ENCODE peak calls at places on chromosome 22, in eight cellular contexts. J, X, Z, S, P, U, W and L are unnamed samples.

GRCh38 chr22:34800265-34800664 is 265.7 kb upstream of the ISX start:
- DNase-seq in J (peak), X (no peak), Z (no peak), S (no peak), P (peak), U (no peak), W (no peak), L (no peak)

GRCh38 chr22:17501679-17502285 is 61.5 kb upstream of the SLC25A18 start:
- DNase-seq in J (peak), X (peak), Z (peak), S (peak), P (no peak), U (no peak), W (peak), L (peak)

GRCh38 chr22:39646614-39647210 is 76.2 kb downstream of the CACNA1I start:
- DNase-seq in J (no peak), X (no peak), Z (no peak), S (no peak), P (no peak), U (no peak), W (no peak), L (no peak)

GRCh38 chr22:44522526-44523170 is 24.6 kb upstream of the RTL6 start:
- DNase-seq in J (no peak), X (no peak), Z (no peak), S (no peak), P (no peak), U (no peak), W (no peak), L (no peak)

GRCh38 chr22:41780714-41781507 is 19.6 kb upstream of the CCDC134 start:
- DNase-seq in J (peak), X (peak), Z (peak), S (no peak), P (peak), U (no peak), W (peak), L (peak)

GRCh38 chr22:41367680-41368542 is 13.8 kb upstream of the TEF start:
- DNase-seq in J (peak), X (no peak), Z (peak), S (no peak), P (peak), U (no peak), W (no peak), L (no peak)

GRCh38 chr22:28736296-28737155 is 5.1 kb downstream of the CHEK2 start:
- DNase-seq in J (no peak), X (no peak), Z (no peak), S (no peak), P (no peak), U (no peak), W (no peak), L (peak)

GRCh38 chr22:27749597-27750225 is 51.8 kb downstream of the MN1 start:
- DNase-seq in J (peak), X (no peak), Z (peak), S (no peak), P (no peak), U (no peak), W (no peak), L (peak)

GRCh38 chr22:37137903-37138665 is 11.6 kb downstream of the IL2RB start:
- DNase-seq in J (no peak), X (no peak), Z (no peak), S (no peak), P (no peak), U (no peak), W (peak), L (no peak)

GRCh38 chr22:28108851-28109250 is 189.8 kb upstream of the PITPNB start:
- DNase-seq in J (no peak), X (no peak), Z (no peak), S (no peak), P (no peak), U (no peak), W (no peak), L (no peak)

GRCh38 chr22:30209642-30210041 is 36.9 kb downstream of the LIF start:
- DNase-seq in J (no peak), X (no peak), Z (no peak), S (no peak), P (no peak), U (no peak), W (no peak), L (no peak)

GRCh38 chr22:50724616-50725015 is 13.4 kb upstream of the ACR start:
- DNase-seq in J (no peak), X (no peak), Z (no peak), S (no peak), P (peak), U (no peak), W (no peak), L (no peak)

GRCh38 chr22:21082248-21082647 is 36.5 kb downstream of the LRRC74B start:
- DNase-seq in J (peak), X (no peak), Z (peak), S (no peak), P (no peak), U (no peak), W (no peak), L (no peak)

GRCh38 chr22:29605236-29605850 is 1.9 kb downstream of the NF2 start:
- DNase-seq in J (no peak), X (no peak), Z (no peak), S (no peak), P (no peak), U (no peak), W (no peak), L (no peak)

GRCh38 chr22:49300951-49301397 is 526.7 kb downstream of the BRD1 start:
- DNase-seq in J (no peak), X (no peak), Z (no peak), S (no peak), P (no peak), U (no peak), W (no peak), L (peak)

GRCh38 chr22:25362215-25362882 is 142.9 kb downstream of the CRYBB2 start:
- DNase-seq in J (peak), X (no peak), Z (peak), S (peak), P (peak), U (no peak), W (peak), L (peak)

GRCh38 chr22:30178180-30179126 is 68.1 kb downstream of the LIF start:
- DNase-seq in J (no peak), X (no peak), Z (no peak), S (peak), P (no peak), U (no peak), W (no peak), L (no peak)

GRCh38 chr22:37708580-37709444 is 12.0 kb downstream of the TRIOBP start:
- DNase-seq in J (no peak), X (no peak), Z (no peak), S (no peak), P (peak), U (no peak), W (no peak), L (no peak)

GRCh38 chr22:29270475-29271271 is 2.6 kb downstream of the EWSR1 start:
- DNase-seq in J (peak), X (no peak), Z (peak), S (no peak), P (no peak), U (no peak), W (no peak), L (no peak)

GRCh38 chr22:50529416-50530279 is at the start of gene TYMP:
- DNase-seq in J (peak), X (no peak), Z (no peak), S (no peak), P (peak), U (no peak), W (no peak), L (peak)

GRCh38 chr22:35984776-35985175 is 43.8 kb downstream of the RBFOX2 start:
- DNase-seq in J (no peak), X (no peak), Z (no peak), S (no peak), P (no peak), U (no peak), W (no peak), L (no peak)

GRCh38 chr22:24133187-24133965 is 47.9 kb upstream of the SUSD2 start:
- DNase-seq in J (no peak), X (no peak), Z (peak), S (no peak), P (no peak), U (no peak), W (no peak), L (peak)

GRCh38 chr22:22745225-22746060 is 101.0 kb downstream of the GGTLC2 start:
- DNase-seq in J (no peak), X (no peak), Z (peak), S (no peak), P (no peak), U (no peak), W (peak), L (peak)
- TF ChIP-seq CTCF in J (peak), X (peak), Z (peak), S (peak), P (peak), U (peak), W (peak), L (peak)

GRCh38 chr22:43001271-43002197 is 13.4 kb downstream of the PACSIN2 start:
- DNase-seq in J (peak), X (no peak), Z (no peak), S (no peak), P (no peak), U (no peak), W (no peak), L (no peak)
- H3K9ac ChIP-seq in J (no peak), X (peak), Z (peak), S (no peak), P (no peak), U (no peak), W (no peak), L (no peak)

DNA sequence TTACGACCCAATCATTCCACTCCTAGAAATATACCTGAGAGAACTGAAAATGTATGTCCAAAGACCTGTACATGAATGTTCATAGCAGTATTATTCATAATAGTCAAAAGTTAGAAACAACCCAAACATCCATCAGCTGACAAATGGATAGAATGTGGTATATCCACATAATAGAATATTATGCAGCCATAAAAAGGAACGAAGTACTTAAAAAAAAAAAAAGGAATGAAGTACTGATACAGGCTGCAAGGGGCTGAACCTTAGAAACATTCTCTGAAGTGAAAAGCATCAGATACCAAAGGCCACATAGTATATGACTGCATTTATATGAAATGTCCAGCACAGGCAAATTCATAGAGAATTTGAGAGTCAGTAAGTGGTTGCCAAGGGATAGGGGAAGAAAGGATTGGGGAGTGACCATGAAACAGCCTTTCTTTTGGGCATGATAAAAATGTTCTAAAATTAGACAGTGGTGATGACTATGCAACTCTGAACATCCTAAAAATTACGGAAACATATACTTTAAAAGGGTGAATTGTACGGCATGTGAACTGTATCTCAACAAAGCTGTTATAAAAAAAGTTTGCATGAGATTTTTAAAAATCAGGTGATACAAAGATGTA is 1.8 kb downstream of the TPST2 start:
- DNase-seq in J (peak), X (no peak), Z (no peak), S (no peak), P (no peak), U (no peak), W (no peak), L (no peak)
- H3K27ac ChIP-seq in J (no peak), X (no peak), Z (no peak), S (no peak), P (peak), U (no peak), W (peak), L (no peak)

DNA sequence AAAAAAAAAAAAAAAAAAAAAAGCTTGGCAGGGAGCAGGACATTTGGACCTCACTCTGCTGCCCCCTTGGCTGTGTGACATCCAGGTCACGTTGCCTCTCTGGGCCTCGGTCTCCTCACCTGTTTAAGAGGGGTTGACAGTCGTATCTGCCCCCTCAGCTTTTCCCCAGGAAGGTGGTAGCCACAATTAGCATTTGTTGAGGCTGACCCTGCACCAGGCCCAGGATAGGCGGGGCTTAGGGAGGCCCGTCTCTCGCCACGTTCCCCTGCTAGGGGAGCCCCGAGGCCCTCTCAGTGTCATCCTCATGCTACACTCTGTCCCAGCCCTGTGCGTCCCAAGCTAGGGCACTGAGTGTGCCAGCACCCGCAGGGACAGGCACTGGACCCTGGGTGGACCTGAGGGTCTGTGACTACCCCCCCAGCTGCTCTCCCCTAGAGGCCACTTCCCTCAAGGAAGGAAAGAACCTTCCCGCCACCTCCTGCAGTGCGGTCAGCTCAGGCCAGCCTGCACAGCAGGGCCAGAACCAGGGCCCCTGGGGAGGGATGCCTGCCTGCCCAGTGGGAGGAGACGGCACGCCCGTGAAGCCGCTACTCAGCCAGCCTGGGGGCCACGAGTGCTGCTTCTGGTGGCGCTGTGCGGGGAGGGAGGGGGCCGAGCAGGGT is 38.5 kb upstream of the PPARA start:
- DNase-seq in J (no peak), X (no peak), Z (no peak), S (no peak), P (no peak), U (no peak), W (no peak), L (peak)
- TF ChIP-seq CTCF in J (no peak), X (no peak), Z (no peak), S (no peak), P (no peak), U (no peak), W (no peak), L (no peak)